ENCODE peak calls at places on chromosomes 11 and 22, in eight cellular contexts. Y is dorsolateral prefrontal cortex, B is heart right ventricle, Z is sigmoid colon, M is vagina, D is uterus, W is GM23338, G is OCI-LY7. J is an unnamed sample.
A peak's percentile ranks its signal among the peaks of the same experiment; 100 is the strongest.

GRCh38 chr11:111731839-111732238 is 34.4 kb downstream of the PPP2R1B start:
- DNase-seq in Y (no peak), B (no peak), Z (no peak), M (no peak), D (no peak), W (no peak), G (no peak), J (no peak)

GRCh38 chr22:37340331-37341262 is 58.3 kb downstream of the CYTH4 start:
- DNase-seq in Y (peak; percentile 76), B (no peak), Z (no peak), M (no peak), D (no peak), W (peak; percentile 55), G (no peak), J (no peak)

GRCh38 chr22:40377931-40378330 is 7.5 kb downstream of the SGSM3 start:
- DNase-seq in Y (no peak), B (no peak), Z (no peak), M (no peak), D (no peak), W (no peak), G (no peak), J (no peak)

GRCh38 chr11:118009821-118010737 is 23.9 kb downstream of the IL10RA start:
- DNase-seq in Y (no peak), B (no peak), Z (no peak), M (no peak), D (no peak), W (no peak), G (peak; percentile 77), J (no peak)

GRCh38 chr11:1759151-1759850 is 4.4 kb downstream of the CTSD start:
- DNase-seq in Y (no peak), B (no peak), Z (no peak), M (no peak), D (no peak), W (no peak), G (no peak), J (peak; percentile 20)

GRCh38 chr11:9176550-9176949 is 85.2 kb upstream of the SCUBE2 start:
- DNase-seq in Y (no peak), B (no peak), Z (no peak), M (no peak), D (no peak), W (no peak), G (no peak), J (no peak)

GRCh38 chr11:57094206-57094940 is 87.4 kb upstream of the LRRC55 start:
- DNase-seq in Y (no peak), B (no peak), Z (no peak), M (no peak), D (no peak), W (no peak), G (no peak), J (no peak)

GRCh38 chr22:42202048-42202447 is 68.4 kb downstream of the TCF20 start:
- DNase-seq in Y (no peak), B (no peak), Z (no peak), M (no peak), D (no peak), W (no peak), G (no peak), J (no peak)

GRCh38 chr11:111557425-111558111 is 17.0 kb downstream of the LAYN start:
- DNase-seq in Y (no peak), B (no peak), Z (no peak), M (no peak), D (no peak), W (no peak), G (no peak), J (no peak)

GRCh38 chr22:37172266-37173245 is 15.5 kb downstream of the C1QTNF6 start:
- DNase-seq in Y (no peak), B (no peak), Z (peak; percentile 50), M (no peak), D (peak; percentile 13), W (no peak), G (no peak), J (peak; percentile 33)

GRCh38 chr11:119828819-119829218 is 99.8 kb upstream of the NECTIN1 start:
- DNase-seq in Y (no peak), B (no peak), Z (no peak), M (no peak), D (no peak), W (no peak), G (no peak), J (no peak)

GRCh38 chr11:30585892-30586250 is 282 bp downstream of the MPPED2 start:
- DNase-seq in Y (no peak), B (peak; percentile 30), Z (peak; percentile 68), M (no peak), D (peak; percentile 47), W (peak; percentile 57), G (no peak), J (peak; percentile 29)

GRCh38 chr22:19951351-19951750 is 9.7 kb upstream of the TXNRD2 start:
- DNase-seq in Y (no peak), B (no peak), Z (no peak), M (no peak), D (no peak), W (no peak), G (no peak), J (no peak)

GRCh38 chr11:119319136-119319701 is 2.3 kb upstream of the MCAM start:
- DNase-seq in Y (no peak), B (no peak), Z (no peak), M (no peak), D (no peak), W (no peak), G (no peak), J (no peak)

GRCh38 chr11:269146-269890 is 8.9 kb upstream of the NLRP6 start:
- DNase-seq in Y (peak; percentile 8), B (no peak), Z (no peak), M (peak; percentile 14), D (no peak), W (peak; percentile 18), G (peak; percentile 99), J (no peak)

GRCh38 chr11:34114471-34114870 is 9.0 kb downstream of the NAT10 start:
- DNase-seq in Y (no peak), B (no peak), Z (no peak), M (no peak), D (no peak), W (no peak), G (no peak), J (no peak)

GRCh38 chr11:132423266-132423665 is 1052.9 kb downstream of the NTM start:
- DNase-seq in Y (no peak), B (no peak), Z (no peak), M (no peak), D (no peak), W (no peak), G (no peak), J (no peak)

GRCh38 chr22:45155050-45155840 is 8.5 kb upstream of the NUP50 start:
- DNase-seq in Y (no peak), B (no peak), Z (no peak), M (no peak), D (no peak), W (no peak), G (no peak), J (no peak)

GRCh38 chr11:78230161-78230877 is 41.6 kb downstream of the USP35 start:
- DNase-seq in Y (no peak), B (peak; percentile 67), Z (no peak), M (no peak), D (no peak), W (no peak), G (no peak), J (no peak)

GRCh38 chr22:23392420-23393121 is 187.5 kb downstream of the IGLL1 start:
- DNase-seq in Y (no peak), B (no peak), Z (peak; percentile 51), M (no peak), D (no peak), W (no peak), G (no peak), J (no peak)

GRCh38 chr22:45441158-45441557 is 27.7 kb downstream of the RIBC2 start:
- DNase-seq in Y (peak; percentile 46), B (peak; percentile 56), Z (peak; percentile 84), M (no peak), D (peak; percentile 73), W (peak; percentile 77), G (peak; percentile 30), J (peak; percentile 46)

DNA sequence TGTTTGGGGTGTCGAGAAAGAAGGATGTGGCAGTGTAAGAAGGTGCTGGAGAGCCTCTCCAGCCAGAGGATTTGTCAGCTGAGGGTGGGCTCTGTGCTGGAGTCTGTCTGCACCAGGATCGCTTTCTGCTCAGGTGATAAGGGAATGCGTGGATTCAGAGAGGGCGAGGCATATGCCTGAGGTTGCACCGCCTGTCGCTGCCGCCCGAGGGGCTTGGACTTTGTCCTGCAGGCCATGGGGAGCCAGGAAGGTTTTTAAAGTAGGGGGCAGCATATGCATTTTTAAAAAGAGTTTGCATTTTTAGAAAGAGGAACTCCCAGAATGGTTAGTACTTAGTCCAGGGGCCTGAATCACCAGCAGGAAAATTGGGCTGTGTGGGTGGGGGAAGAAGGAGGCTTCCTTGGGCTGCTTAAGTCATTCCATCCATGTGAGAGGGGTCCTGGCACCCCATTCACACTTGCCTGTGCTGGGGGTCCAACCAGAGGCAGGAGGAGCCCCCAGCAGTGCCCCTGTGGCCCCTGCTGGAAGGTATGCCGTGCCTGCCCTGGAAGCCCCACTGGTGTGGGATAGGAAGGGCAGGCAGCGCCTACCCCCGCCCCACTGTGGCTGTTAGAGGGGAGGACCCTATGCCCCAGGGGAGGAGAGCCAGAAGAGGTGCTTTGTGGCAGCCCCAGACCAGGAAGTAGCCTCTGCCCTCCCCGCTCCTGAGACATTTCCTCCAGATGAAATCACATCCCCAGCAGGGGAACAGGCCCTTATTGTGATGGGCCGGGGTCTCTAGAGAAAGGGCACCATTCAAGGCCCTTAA is 35.8 kb upstream of the MYRF start:
- DNase-seq in Y (no peak), B (no peak), Z (no peak), M (no peak), D (no peak), W (no peak), G (no peak), J (no peak)
- H3K27ac ChIP-seq in Y (no peak overlapping the region), B (no peak overlapping the region), Z (no peak overlapping the region), M (no peak overlapping the region), D (no peak overlapping the region), W (no peak overlapping the region), G (no peak overlapping the region), J (no peak overlapping the region)

GRCh38 chr11:27281276-27281675 is 81.7 kb downstream of the CCDC34 start:
- DNase-seq in Y (no peak), B (no peak), Z (no peak), M (no peak), D (no peak), W (no peak), G (no peak), J (no peak)
- TF ChIP-seq CTCF in Y (no peak), B (no peak), Z (no peak), M (no peak), D (no peak), W (no peak), G (no peak), J (no peak)

DNA sequence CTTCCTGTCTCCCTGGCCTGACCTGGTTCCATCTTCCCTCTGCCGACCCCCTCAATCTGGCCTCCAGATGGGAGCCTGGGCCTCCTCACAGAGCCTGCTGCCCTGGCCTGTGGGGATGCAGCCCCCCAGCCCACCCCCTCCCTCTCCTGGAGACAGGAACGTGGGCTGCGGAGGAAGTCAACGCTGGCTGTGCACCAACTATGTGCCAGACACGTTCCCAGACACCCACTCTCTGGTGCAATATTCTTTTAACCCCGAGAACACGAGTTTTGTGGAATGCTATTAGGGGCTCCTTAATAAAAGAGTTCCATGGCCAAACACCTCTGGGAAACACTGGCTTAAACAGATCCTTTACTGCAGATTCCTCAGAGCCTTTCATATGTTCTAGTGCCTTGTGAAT is 15.9 kb downstream of the WNT11 start:
- DNase-seq in Y (no peak), B (no peak), Z (no peak), M (no peak), D (no peak), W (no peak), G (no peak), J (no peak)
- H3K4me3 ChIP-seq in Y (no peak overlapping the region), B (no peak overlapping the region), Z (no peak overlapping the region), M (no peak overlapping the region), D (no peak overlapping the region), W (no peak overlapping the region), G (no peak overlapping the region), J (no peak overlapping the region)

GRCh38 chr11:46278387-46279173 is 1.1 kb downstream of the CREB3L1 start:
- DNase-seq in Y (no peak), B (peak; percentile 49), Z (peak; percentile 74), M (no peak), D (peak; percentile 66), W (peak; percentile 87), G (no peak), J (no peak)
- H3K27ac ChIP-seq in Y (no peak overlapping the region), B (peak overlapping the region; percentile 74), Z (peak overlapping the region; percentile 72), M (peak overlapping the region; percentile 93), D (peak overlapping the region; percentile 82), W (no peak overlapping the region), G (no peak overlapping the region), J (no peak overlapping the region)

J was measured in psoas muscle.